ENCODE peak calls at places on chromosomes 6 and 20, in four cellular contexts. R, U, M and I are unnamed samples.

GRCh38 chr20:62175711-62176110 is 7.1 kb upstream of the MTG2 start:
- DNase-seq in R (no peak), U (no peak), M (no peak), I (no peak)

GRCh38 chr6:32151131-32151884 is 431 bp downstream of the PRRT1 start:
- DNase-seq in R (no peak), U (no peak), M (no peak), I (no peak)

GRCh38 chr6:160513836-160514235 is 150.2 kb downstream of the LPA start:
- DNase-seq in R (no peak), U (no peak), M (no peak), I (no peak)

GRCh38 chr20:5470943-5471342 is 154.2 kb upstream of the PROKR2 start:
- DNase-seq in R (no peak), U (no peak), M (no peak), I (no peak)

GRCh38 chr6:82872092-82872635 is 193.5 kb downstream of the UBE3D start:
- DNase-seq in R (no peak), U (no peak), M (no peak), I (peak)

GRCh38 chr6:5174756-5175155 is 86.0 kb downstream of the LYRM4 start:
- DNase-seq in R (no peak), U (no peak), M (no peak), I (no peak)

GRCh38 chr6:48744948-48745347 is 634.0 kb upstream of the PTCHD4 start:
- DNase-seq in R (no peak), U (no peak), M (no peak), I (no peak)

GRCh38 chr6:47419621-47420020 is 58.0 kb upstream of the CD2AP start:
- DNase-seq in R (no peak), U (no peak), M (no peak), I (peak)

GRCh38 chr6:144480518-144480917 is 195.4 kb downstream of the UTRN start:
- DNase-seq in R (no peak), U (no peak), M (no peak), I (no peak)

DNA sequence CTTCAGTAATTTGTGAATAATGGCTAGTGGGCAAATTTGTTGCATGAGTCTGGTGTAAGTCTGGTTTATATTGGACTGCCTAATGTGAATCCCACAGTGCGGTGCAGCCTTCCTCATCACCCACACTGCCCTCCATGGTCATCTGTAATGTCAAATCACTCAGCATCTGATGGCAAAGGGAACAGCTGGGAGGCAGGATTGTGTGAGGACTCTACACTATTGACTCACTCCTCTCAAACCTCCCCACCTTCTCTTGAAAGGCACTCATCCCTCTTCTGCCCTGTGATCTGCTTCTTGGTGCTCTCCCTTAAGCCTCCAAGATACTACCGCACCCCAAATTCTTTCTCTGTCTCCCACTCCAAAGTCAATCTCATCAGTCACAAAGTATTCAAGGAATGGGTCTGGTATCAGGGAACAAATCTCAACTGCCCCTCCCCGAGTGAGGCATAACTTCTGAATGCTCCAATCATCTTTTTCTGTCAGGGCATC is 146.0 kb upstream of the BEND6 start:
- DNase-seq in R (no peak), U (no peak), M (no peak), I (no peak)
- TF ChIP-seq RAD21 in R (no peak), U (no peak), M (no peak), I (no peak)

GRCh38 chr20:37279820-37280219 is 9.6 kb upstream of the MANBAL start:
- DNase-seq in R (no peak), U (no peak), M (no peak), I (no peak)

GRCh38 chr20:37284691-37285124 is 4.7 kb upstream of the MANBAL start:
- DNase-seq in R (no peak), U (no peak), M (no peak), I (no peak)

GRCh38 chr20:37285664-37286374 is 3.6 kb upstream of the MANBAL start:
- DNase-seq in R (no peak), U (no peak), M (no peak), I (peak)

GRCh38 chr20:37283530-37284195 is 5.8 kb upstream of the MANBAL start:
- DNase-seq in R (no peak), U (no peak), M (no peak), I (no peak)

GRCh38 chr20:37282558-37282957 is 6.9 kb upstream of the MANBAL start:
- DNase-seq in R (no peak), U (no peak), M (no peak), I (no peak)
- TF ChIP-seq TCF12 in R (no peak), U (no peak), M (no peak), I (no peak)

GRCh38 chr6:50211582-50211981 is 161.9 kb upstream of the DEFB112 start:
- DNase-seq in R (no peak), U (no peak), M (no peak), I (no peak)
- TF ChIP-seq YY1 in R (no peak), U (no peak), M (no peak), I (no peak)

GRCh38 chr6:121485359-121485809 is 49.9 kb downstream of the GJA1 start:
- DNase-seq in R (no peak), U (no peak), M (no peak), I (no peak)

GRCh38 chr6:121480099-121480713 is 44.8 kb downstream of the GJA1 start:
- DNase-seq in R (no peak), U (no peak), M (no peak), I (no peak)

GRCh38 chr6:121479486-121480098 is 44.1 kb downstream of the GJA1 start:
- DNase-seq in R (no peak), U (no peak), M (no peak), I (no peak)

GRCh38 chr6:121482751-121483150 is 47.3 kb downstream of the GJA1 start:
- DNase-seq in R (no peak), U (no peak), M (no peak), I (no peak)

DNA sequence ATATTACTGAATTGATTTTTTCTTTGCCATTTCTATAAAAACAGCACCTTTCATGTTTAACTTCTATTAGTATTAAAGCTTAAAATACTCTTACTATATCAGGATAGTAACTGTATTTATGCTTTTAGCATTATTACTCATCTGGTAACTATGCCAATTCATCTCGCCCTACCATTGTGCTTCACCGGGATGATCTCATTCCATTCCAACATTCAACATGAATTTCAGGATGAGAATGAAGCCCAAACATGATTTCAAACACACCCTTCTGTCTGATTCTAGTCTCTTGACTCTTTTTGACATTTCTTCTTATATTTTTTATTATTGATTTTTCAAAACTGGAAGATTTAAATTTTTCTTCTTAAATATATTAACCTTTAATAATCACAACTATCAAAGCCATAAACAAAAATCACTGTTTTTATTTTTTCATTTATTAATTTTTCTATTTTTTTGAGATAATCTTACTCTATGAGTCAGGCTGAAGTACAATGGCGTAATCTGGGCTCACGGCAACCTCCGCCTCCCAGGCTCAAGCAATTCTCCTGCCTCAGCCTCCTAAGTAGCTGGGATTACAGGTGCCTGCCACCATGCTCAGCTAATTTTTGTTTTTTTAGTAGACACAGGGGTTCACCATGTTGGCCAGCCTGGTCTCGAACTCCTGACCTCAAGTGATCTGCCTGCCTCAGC is 46.7 kb downstream of the GJA1 start:
- DNase-seq in R (no peak), U (no peak), M (peak), I (no peak)
- TF ChIP-seq RAD21 in R (no peak), U (no peak), M (no peak), I (no peak)

GRCh38 chr20:34947336-34947735 is 8.3 kb downstream of the GSS start:
- DNase-seq in R (no peak), U (no peak), M (no peak), I (no peak)

GRCh38 chr20:34946661-34947060 is 8.9 kb downstream of the GSS start:
- DNase-seq in R (no peak), U (no peak), M (no peak), I (peak)

GRCh38 chr20:34945315-34946077 is 10.1 kb downstream of the GSS start:
- DNase-seq in R (no peak), U (no peak), M (no peak), I (no peak)

GRCh38 chr20:34949120-34949519 is 6.5 kb downstream of the GSS start:
- DNase-seq in R (no peak), U (no peak), M (no peak), I (no peak)

DNA sequence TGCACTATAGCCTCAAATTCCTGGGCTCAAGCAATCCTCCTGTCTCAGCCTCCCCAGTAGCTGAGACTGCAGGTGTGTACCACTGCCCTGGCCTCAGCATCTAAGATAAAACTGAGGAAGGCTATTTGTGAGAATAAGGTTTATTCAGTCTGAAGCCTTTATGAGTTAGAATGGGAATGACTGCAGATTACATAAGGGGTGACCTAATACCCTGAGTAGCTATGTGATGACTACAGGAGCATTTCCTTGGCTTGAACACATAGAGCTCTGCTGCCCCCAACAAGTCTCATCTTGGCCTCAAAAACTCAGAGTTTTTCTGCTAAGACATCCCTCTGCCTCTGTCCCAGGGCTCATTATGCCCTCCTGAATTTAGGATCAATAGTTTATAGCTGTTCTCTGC is 7.6 kb downstream of the GSS start:
- DNase-seq in R (no peak), U (no peak), M (no peak), I (no peak)
- TF ChIP-seq TCF12 in R (no peak), U (no peak), M (no peak), I (no peak)

GRCh38 chr6:74578339-74578738 is 627.5 kb downstream of the COL12A1 start:
- DNase-seq in R (no peak), U (no peak), M (no peak), I (no peak)
- TF ChIP-seq YY1 in R (no peak), U (no peak), M (no peak), I (no peak)

GRCh38 chr6:80742481-80742880 is 636.0 kb downstream of the BCKDHB start:
- DNase-seq in R (no peak), U (no peak), M (no peak), I (peak)
- TF ChIP-seq RAD21 in R (peak), U (peak), M (peak), I (no peak)

GRCh38 chr6:147043994-147044477 is 160.2 kb upstream of the STXBP5 start:
- DNase-seq in R (no peak), U (no peak), M (no peak), I (no peak)
- TF ChIP-seq TCF12 in R (no peak), U (no peak), M (no peak), I (no peak)

GRCh38 chr6:157273756-157274088 is 49.6 kb downstream of the TMEM242 start:
- DNase-seq in R (no peak), U (no peak), M (peak), I (peak)
- TF ChIP-seq YY1 in R (no peak), U (no peak), M (no peak), I (no peak)

DNA sequence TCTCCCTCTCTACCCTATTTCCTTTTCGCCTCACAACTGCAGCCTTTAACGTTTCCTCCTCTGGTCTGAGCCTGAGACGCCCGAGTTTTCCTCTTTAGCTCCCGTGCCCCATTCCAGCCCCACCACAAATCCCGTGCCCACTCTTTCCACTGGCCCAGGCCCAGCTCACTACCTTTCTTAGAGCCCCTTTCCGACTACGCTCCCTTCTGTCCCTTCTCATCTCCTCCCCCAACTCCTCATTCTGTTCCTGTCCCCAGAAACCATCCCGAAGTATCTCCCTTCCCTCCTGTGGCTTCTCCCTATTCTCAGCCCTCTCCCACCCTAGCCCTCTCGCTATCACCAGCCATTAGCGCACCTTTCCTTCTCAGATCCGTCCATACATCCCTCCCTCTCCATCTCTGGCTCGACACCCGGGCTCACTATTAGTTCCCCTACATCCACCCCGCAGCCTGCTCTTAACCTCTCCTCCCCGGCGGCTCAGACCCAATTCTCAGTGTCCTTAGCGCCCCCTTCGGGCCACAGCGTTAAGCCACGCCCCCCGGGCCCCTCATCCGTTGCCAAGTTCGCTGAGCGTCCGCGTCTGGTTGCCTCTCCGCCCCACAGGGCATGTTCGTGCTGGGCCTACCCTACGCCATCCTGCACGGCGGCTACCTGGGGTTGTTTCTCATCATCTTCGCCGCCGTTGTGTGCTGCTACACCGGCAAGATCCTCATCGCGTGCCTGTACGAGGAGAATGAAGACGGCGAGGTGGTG is 2.7 kb downstream of the SLC32A1 start:
- DNase-seq in R (peak), U (no peak), M (peak), I (peak)
- TF ChIP-seq RAD21 in R (peak), U (no peak), M (peak), I (peak)